ENCODE peak calls at places on chromosomes 5 and 9, in six cellular contexts. J is cardiac muscle cell; S is stimulated activated CD8-positive, alpha-beta memory T cell treated with anti-CD3 and anti-CD28 coated beads, Interleukin-15, amount 100 ng/mL, for 1 hour; P is GM19239; O is mucosa of descending colon; E is T-cell. C is an unnamed sample.

GRCh38 chr9:96875460-96876142 is 21.3 kb upstream of the ZNF782 start:
- DNase-seq in J (peak; percentile 81), S (no peak), P (peak; percentile 58), O (peak; percentile 77), E (peak; percentile 31), C (peak; percentile 89)

GRCh38 chr9:137784641-137785513 is 92.7 kb upstream of the CACNA1B start:
- DNase-seq in J (no peak), S (no peak), P (no peak), O (no peak), E (no peak), C (no peak)

GRCh38 chr5:139676951-139677367 is 28.8 kb downstream of the CXXC5 start:
- DNase-seq in J (no peak), S (no peak), P (no peak), O (peak; percentile 46), E (no peak), C (no peak)

GRCh38 chr9:120692901-120693573 is 21.2 kb downstream of the MEGF9 start:
- DNase-seq in J (peak; percentile 62), S (no peak), P (no peak), O (no peak), E (no peak), C (no peak)

GRCh38 chr5:176818391-176819098 is 8.2 kb downstream of the UNC5A start:
- DNase-seq in J (no peak), S (no peak), P (peak; percentile 81), O (peak; percentile 8), E (peak; percentile 27), C (no peak)

GRCh38 chr5:97888439-97888838 is 705.4 kb upstream of the RIOK2 start:
- DNase-seq in J (no peak), S (no peak), P (peak; percentile 4), O (no peak), E (no peak), C (no peak)

GRCh38 chr5:138874771-138875628 is at the start of gene LRRTM2:
- DNase-seq in J (peak; percentile 59), S (no peak), P (no peak), O (no peak), E (no peak), C (no peak)

GRCh38 chr5:150339165-150339564 is 18.3 kb upstream of the TCOF1 start:
- DNase-seq in J (no peak), S (no peak), P (no peak), O (no peak), E (no peak), C (no peak)

GRCh38 chr5:81760521-81760920 is 9.6 kb upstream of the SSBP2 start:
- DNase-seq in J (no peak), S (no peak), P (no peak), O (no peak), E (no peak), C (no peak)

C was measured in A549.